ENCODE peak calls at places on chromosomes 7 and 10, in seven cellular contexts. One of them, this sample, is unnamed. For H3K4me1, the result is how much of the 10 kb centered on the place peaks cover.

GRCh38 chr7:83643754-83644153 is 5.2 kb downstream of the SEMA3E start:
- DNase-seq in fibroblast of lung: no peak
- DNase-seq in psoas muscle: no peak
- DNase-seq in iPS DF 6.9: no peak
- DNase-seq in CD8-positive, alpha-beta T cell: no peak
- DNase-seq in stomach: no peak
- DNase-seq in aorta: no peak
- DNase-seq in this sample: no peak

GRCh38 chr10:3785849-3786290 is 861 bp upstream of the KLF6 start:
- DNase-seq in fibroblast of lung: peak
- DNase-seq in psoas muscle: peak
- DNase-seq in iPS DF 6.9: no peak
- DNase-seq in CD8-positive, alpha-beta T cell: no peak
- DNase-seq in stomach: no peak
- DNase-seq in aorta: no peak
- DNase-seq in this sample: peak

GRCh38 chr7:134995239-134996096 is 9.2 kb downstream of the AGBL3 start:
- DNase-seq in fibroblast of lung: no peak
- DNase-seq in psoas muscle: no peak
- DNase-seq in iPS DF 6.9: no peak
- DNase-seq in CD8-positive, alpha-beta T cell: no peak
- DNase-seq in stomach: no peak
- DNase-seq in aorta: no peak
- DNase-seq in this sample: no peak

GRCh38 chr10:68600041-68600778 is 40.1 kb downstream of the TET1 start:
- DNase-seq in fibroblast of lung: peak
- DNase-seq in psoas muscle: peak
- DNase-seq in iPS DF 6.9: peak
- DNase-seq in CD8-positive, alpha-beta T cell: peak
- DNase-seq in stomach: peak
- DNase-seq in aorta: peak
- DNase-seq in this sample: peak

GRCh38 chr10:125455855-125456254 is 227.1 kb downstream of the TEX36 start:
- DNase-seq in fibroblast of lung: no peak
- DNase-seq in psoas muscle: no peak
- DNase-seq in iPS DF 6.9: no peak
- DNase-seq in CD8-positive, alpha-beta T cell: no peak
- DNase-seq in stomach: no peak
- DNase-seq in aorta: no peak
- DNase-seq in this sample: no peak

GRCh38 chr7:71509381-71509780 is 377.4 kb downstream of the GALNT17 start:
- DNase-seq in fibroblast of lung: no peak
- DNase-seq in psoas muscle: no peak
- DNase-seq in iPS DF 6.9: no peak
- DNase-seq in CD8-positive, alpha-beta T cell: no peak
- DNase-seq in stomach: no peak
- DNase-seq in aorta: no peak
- DNase-seq in this sample: no peak

GRCh38 chr10:42680267-42680666 is 41.9 kb upstream of the ZNF33B start:
- DNase-seq in fibroblast of lung: no peak
- DNase-seq in psoas muscle: no peak
- DNase-seq in iPS DF 6.9: no peak
- DNase-seq in CD8-positive, alpha-beta T cell: no peak
- DNase-seq in stomach: no peak
- DNase-seq in aorta: no peak
- DNase-seq in this sample: no peak

GRCh38 chr10:69516548-69517195 is 56.5 kb downstream of the NEUROG3 start:
- DNase-seq in fibroblast of lung: no peak
- DNase-seq in psoas muscle: no peak
- DNase-seq in iPS DF 6.9: no peak
- DNase-seq in CD8-positive, alpha-beta T cell: no peak
- DNase-seq in stomach: no peak
- DNase-seq in aorta: no peak
- DNase-seq in this sample: no peak

GRCh38 chr10:116838143-116838725 is 11.1 kb upstream of the ENO4 start:
- DNase-seq in fibroblast of lung: no peak
- DNase-seq in psoas muscle: no peak
- DNase-seq in iPS DF 6.9: no peak
- DNase-seq in CD8-positive, alpha-beta T cell: no peak
- DNase-seq in stomach: no peak
- DNase-seq in aorta: no peak
- DNase-seq in this sample: no peak

GRCh38 chr7:104816537-104816936 is 197.5 kb upstream of the KMT2E start:
- DNase-seq in fibroblast of lung: no peak
- DNase-seq in psoas muscle: no peak
- DNase-seq in iPS DF 6.9: no peak
- DNase-seq in CD8-positive, alpha-beta T cell: no peak
- DNase-seq in stomach: no peak
- DNase-seq in aorta: no peak
- DNase-seq in this sample: no peak

GRCh38 chr7:118949031-118949430 is 724.5 kb downstream of the ANKRD7 start:
- DNase-seq in fibroblast of lung: peak
- DNase-seq in psoas muscle: no peak
- DNase-seq in iPS DF 6.9: no peak
- DNase-seq in CD8-positive, alpha-beta T cell: no peak
- DNase-seq in stomach: no peak
- DNase-seq in aorta: no peak
- DNase-seq in this sample: no peak

GRCh38 chr7:123351506-123352225 is 151.9 kb upstream of the SLC13A1 start:
- DNase-seq in fibroblast of lung: no peak
- DNase-seq in psoas muscle: no peak
- DNase-seq in iPS DF 6.9: no peak
- DNase-seq in CD8-positive, alpha-beta T cell: no peak
- DNase-seq in stomach: no peak
- DNase-seq in aorta: no peak
- DNase-seq in this sample: no peak

GRCh38 chr7:98178321-98178720 is 32.9 kb upstream of the BHLHA15 start:
- DNase-seq in fibroblast of lung: no peak
- DNase-seq in psoas muscle: peak
- DNase-seq in iPS DF 6.9: no peak
- DNase-seq in CD8-positive, alpha-beta T cell: no peak
- DNase-seq in stomach: peak
- DNase-seq in aorta: no peak
- DNase-seq in this sample: no peak

DNA sequence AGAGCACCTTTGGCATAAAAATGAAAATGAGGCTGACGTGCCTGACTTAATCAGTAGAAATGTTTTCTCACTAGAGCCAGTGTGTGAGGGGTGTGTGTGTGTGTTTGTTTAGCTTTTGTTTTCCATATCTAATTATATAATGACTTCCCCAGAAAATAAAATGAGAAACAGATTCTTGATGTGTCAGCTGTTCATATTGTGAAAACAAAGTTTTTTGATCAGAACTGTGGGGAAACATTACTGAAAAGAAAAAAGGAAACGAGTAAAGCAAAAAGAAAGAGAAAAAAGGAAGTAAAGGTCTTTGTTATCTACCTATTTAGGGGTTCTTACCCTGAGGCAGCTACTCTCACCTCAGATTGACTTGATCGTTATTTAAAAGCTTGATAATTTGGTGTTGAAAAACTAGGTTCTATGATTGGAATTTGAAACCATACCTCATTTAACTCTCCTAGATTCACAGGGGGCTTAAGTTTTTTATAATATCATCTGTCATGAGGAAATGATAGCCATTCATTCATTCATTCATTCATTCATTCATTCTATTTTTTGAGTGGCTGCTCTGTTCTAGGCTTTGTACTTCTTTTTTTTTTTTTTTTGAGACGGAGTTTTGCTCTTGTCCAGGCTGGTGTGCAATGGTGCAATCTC is 58.0 kb downstream of the CREM start:
- DNase-seq in fibroblast of lung: no peak
- DNase-seq in psoas muscle: no peak
- DNase-seq in iPS DF 6.9: no peak
- DNase-seq in CD8-positive, alpha-beta T cell: no peak
- DNase-seq in stomach: no peak
- DNase-seq in aorta: no peak
- DNase-seq in this sample: peak
- H3K27ac ChIP-seq in fibroblast of lung: no peak
- H3K27ac ChIP-seq in psoas muscle: no peak
- H3K27ac ChIP-seq in iPS DF 6.9: no peak
- H3K27ac ChIP-seq in CD8-positive, alpha-beta T cell: no peak
- H3K27ac ChIP-seq in stomach: peak
- H3K27ac ChIP-seq in aorta: no peak
- H3K27ac ChIP-seq in this sample: no peak

DNA sequence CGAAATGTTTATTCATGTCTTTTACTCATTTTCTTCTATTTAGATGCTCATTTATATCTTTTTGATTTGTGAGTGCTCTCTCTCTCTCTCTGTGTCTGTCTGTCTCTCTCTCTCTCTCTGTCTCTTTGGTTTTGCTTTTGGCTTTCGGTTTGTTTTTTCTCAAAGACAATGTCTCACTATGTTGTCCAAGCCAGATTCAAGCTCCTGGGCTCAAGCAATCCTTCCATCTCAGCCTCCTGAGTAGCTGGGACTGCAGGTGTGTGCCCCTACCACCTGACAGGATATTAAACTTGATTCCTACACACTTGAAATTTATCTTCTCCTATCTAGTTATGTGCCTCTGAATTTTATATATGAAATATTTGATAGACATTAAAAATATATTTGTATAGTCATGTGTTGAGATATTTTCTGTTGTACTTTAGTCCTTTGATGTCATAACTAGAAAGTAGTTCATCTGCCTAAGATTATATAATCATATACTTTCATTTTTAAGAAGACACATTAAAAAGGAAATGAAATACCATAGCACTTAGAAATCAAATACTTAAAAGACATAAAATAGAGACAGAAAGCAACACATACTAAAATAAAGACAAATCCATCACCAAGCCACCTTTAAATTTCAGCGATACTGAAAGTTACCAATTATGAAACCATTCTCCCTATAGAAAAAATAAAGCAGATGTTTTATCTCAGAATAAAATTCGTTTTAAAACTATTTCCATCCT is 68.1 kb upstream of the SFMBT2 start:
- DNase-seq in fibroblast of lung: no peak
- DNase-seq in psoas muscle: no peak
- DNase-seq in iPS DF 6.9: no peak
- DNase-seq in CD8-positive, alpha-beta T cell: no peak
- DNase-seq in stomach: no peak
- DNase-seq in aorta: no peak
- DNase-seq in this sample: no peak
- H3K4me1 ChIP-seq in fibroblast of lung: under half
- H3K4me1 ChIP-seq in psoas muscle: under half
- H3K4me1 ChIP-seq in iPS DF 6.9: under half
- H3K4me1 ChIP-seq in CD8-positive, alpha-beta T cell: half or more
- H3K4me1 ChIP-seq in stomach: under half
- H3K4me1 ChIP-seq in aorta: under half
- H3K4me1 ChIP-seq in this sample: under half

GRCh38 chr7:36605662-36606441 is 118.4 kb downstream of the AOAH start:
- DNase-seq in fibroblast of lung: no peak
- DNase-seq in psoas muscle: no peak
- DNase-seq in iPS DF 6.9: no peak
- DNase-seq in CD8-positive, alpha-beta T cell: no peak
- DNase-seq in stomach: no peak
- DNase-seq in aorta: no peak
- DNase-seq in this sample: no peak

GRCh38 chr7:36602975-36603887 is 121.1 kb downstream of the AOAH start:
- DNase-seq in fibroblast of lung: no peak
- DNase-seq in psoas muscle: no peak
- DNase-seq in iPS DF 6.9: no peak
- DNase-seq in CD8-positive, alpha-beta T cell: no peak
- DNase-seq in stomach: no peak
- DNase-seq in aorta: no peak
- DNase-seq in this sample: no peak

GRCh38 chr7:36606442-36607205 is 117.7 kb downstream of the AOAH start:
- DNase-seq in fibroblast of lung: no peak
- DNase-seq in psoas muscle: no peak
- DNase-seq in iPS DF 6.9: no peak
- DNase-seq in CD8-positive, alpha-beta T cell: no peak
- DNase-seq in stomach: no peak
- DNase-seq in aorta: no peak
- DNase-seq in this sample: no peak

GRCh38 chr7:36605261-36605660 is 119.0 kb downstream of the AOAH start:
- DNase-seq in fibroblast of lung: no peak
- DNase-seq in psoas muscle: no peak
- DNase-seq in iPS DF 6.9: no peak
- DNase-seq in CD8-positive, alpha-beta T cell: no peak
- DNase-seq in stomach: no peak
- DNase-seq in aorta: no peak
- DNase-seq in this sample: no peak

GRCh38 chr7:36604801-36605200 is 119.5 kb downstream of the AOAH start:
- DNase-seq in fibroblast of lung: no peak
- DNase-seq in psoas muscle: no peak
- DNase-seq in iPS DF 6.9: no peak
- DNase-seq in CD8-positive, alpha-beta T cell: no peak
- DNase-seq in stomach: no peak
- DNase-seq in aorta: no peak
- DNase-seq in this sample: no peak
- H3K27ac ChIP-seq in fibroblast of lung: no peak
- H3K27ac ChIP-seq in psoas muscle: no peak
- H3K27ac ChIP-seq in iPS DF 6.9: no peak
- H3K27ac ChIP-seq in CD8-positive, alpha-beta T cell: no peak
- H3K27ac ChIP-seq in stomach: no peak
- H3K27ac ChIP-seq in aorta: no peak
- H3K27ac ChIP-seq in this sample: no peak

DNA sequence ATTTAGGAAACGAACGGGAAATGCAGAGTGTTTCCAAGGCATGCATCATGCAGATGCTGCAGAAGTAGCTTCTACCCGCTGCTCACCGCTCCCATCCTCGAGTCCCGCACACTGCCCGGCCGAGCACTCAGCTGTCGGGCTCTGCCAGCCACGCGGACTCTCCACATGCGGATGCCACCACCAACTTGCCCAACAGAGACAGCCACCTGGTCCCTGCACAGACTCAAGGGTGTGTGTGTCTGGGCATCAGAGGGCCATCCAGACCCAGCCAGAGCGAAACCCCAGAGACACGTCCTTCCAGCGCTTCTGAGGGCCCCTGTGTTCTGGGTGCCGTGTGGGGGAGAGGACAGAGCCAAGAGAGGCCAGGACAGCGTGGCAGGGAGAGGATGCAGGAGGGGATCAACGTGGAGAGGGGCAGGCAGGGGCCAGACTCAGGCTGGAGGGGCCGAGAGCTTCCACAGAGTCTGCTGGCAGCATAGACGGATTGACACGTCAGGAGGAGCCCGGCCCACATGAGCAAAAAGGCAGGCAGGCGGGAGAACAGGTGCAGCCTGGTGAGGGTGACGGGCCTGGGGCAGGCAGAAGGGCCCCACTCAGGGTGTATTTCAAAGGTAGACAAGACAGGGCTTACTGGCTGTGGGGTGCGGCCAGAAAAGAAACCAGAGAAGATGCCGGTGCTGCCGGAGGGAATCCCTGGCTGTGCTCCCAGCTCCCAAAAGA is 18.3 kb downstream of the GPER1 start:
- DNase-seq in fibroblast of lung: no peak
- DNase-seq in psoas muscle: no peak
- DNase-seq in iPS DF 6.9: no peak
- DNase-seq in CD8-positive, alpha-beta T cell: no peak
- DNase-seq in stomach: no peak
- DNase-seq in aorta: peak
- DNase-seq in this sample: peak
- H3K4me1 ChIP-seq in fibroblast of lung: under half
- H3K4me1 ChIP-seq in psoas muscle: under half
- H3K4me1 ChIP-seq in iPS DF 6.9: under half
- H3K4me1 ChIP-seq in CD8-positive, alpha-beta T cell: under half
- H3K4me1 ChIP-seq in stomach: under half
- H3K4me1 ChIP-seq in aorta: under half
- H3K4me1 ChIP-seq in this sample: under half

DNA sequence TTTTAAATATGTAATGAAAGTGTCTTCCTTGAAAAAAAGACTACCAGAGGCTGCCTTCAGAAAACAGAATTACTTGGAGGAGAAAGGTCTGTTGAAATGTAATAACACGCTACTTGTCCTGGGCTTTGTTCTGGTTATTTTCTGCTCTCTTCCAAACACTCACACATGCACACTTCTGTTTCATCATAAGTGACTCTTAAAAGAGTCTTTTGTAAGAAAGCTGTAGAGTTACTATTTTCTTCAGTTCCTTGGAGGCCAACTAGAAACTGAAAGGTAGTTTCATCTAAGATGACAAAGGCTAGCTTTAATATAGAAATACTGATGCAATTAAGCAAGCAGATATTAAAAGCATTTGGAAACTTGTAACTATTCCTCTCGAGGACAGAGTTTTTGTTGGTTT is 39.1 kb downstream of the TASOR2 start:
- DNase-seq in fibroblast of lung: no peak
- DNase-seq in psoas muscle: no peak
- DNase-seq in iPS DF 6.9: no peak
- DNase-seq in CD8-positive, alpha-beta T cell: no peak
- DNase-seq in stomach: no peak
- DNase-seq in aorta: no peak
- DNase-seq in this sample: no peak
- H3K27ac ChIP-seq in fibroblast of lung: no peak
- H3K27ac ChIP-seq in psoas muscle: no peak
- H3K27ac ChIP-seq in iPS DF 6.9: no peak
- H3K27ac ChIP-seq in CD8-positive, alpha-beta T cell: no peak
- H3K27ac ChIP-seq in stomach: no peak
- H3K27ac ChIP-seq in aorta: no peak
- H3K27ac ChIP-seq in this sample: no peak